ENCODE peak calls at places on chromosomes 2 and 18, in four cellular contexts. K is right cardiac atrium, T is NAMALWA, I is skeletal muscle cell. C is an unnamed sample.

GRCh38 chr18:56315363-56315762 is 323.0 kb downstream of the TXNL1 start:
- DNase-seq in K (no peak), T (no peak), I (no peak), C (no peak)

GRCh38 chr18:23281626-23282436 is 146.5 kb downstream of the CABLES1 start:
- DNase-seq in K (no peak), T (no peak), I (no peak), C (no peak)

GRCh38 chr2:8851811-8852560 is 14.6 kb upstream of the KIDINS220 start:
- DNase-seq in K (no peak), T (no peak), I (no peak), C (no peak)

GRCh38 chr2:127428815-127429109 is 10.5 kb downstream of the PROC start:
- DNase-seq in K (no peak), T (no peak), I (no peak), C (no peak)

GRCh38 chr2:85718006-85718391 is 23.8 kb downstream of the GNLY start:
- DNase-seq in K (no peak), T (no peak), I (no peak), C (peak; percentile 41)

GRCh38 chr2:37671013-37671815 is at the start of gene CDC42EP3:
- DNase-seq in K (peak; percentile 86), T (peak; percentile 55), I (no peak), C (no peak)

GRCh38 chr2:238727585-238728321 is 120.1 kb upstream of the TWIST2 start:
- DNase-seq in K (peak; percentile 63), T (no peak), I (peak; percentile 73), C (no peak)

GRCh38 chr2:48250943-48251342 is 279.0 kb upstream of the STON1 start:
- DNase-seq in K (no peak), T (no peak), I (peak; percentile 39), C (peak; percentile 92)

GRCh38 chr2:47079515-47080412 is 75.3 kb downstream of the STPG4 start:
- DNase-seq in K (no peak), T (no peak), I (no peak), C (no peak)

GRCh38 chr2:1366546-1367134 is 46.6 kb upstream of the TPO start:
- DNase-seq in K (peak; percentile 83), T (no peak), I (no peak), C (no peak)

GRCh38 chr18:34611904-34612303 is 98.2 kb upstream of the DTNA start:
- DNase-seq in K (peak; percentile 45), T (no peak), I (no peak), C (no peak)

GRCh38 chr2:204664708-204665121 is 119.4 kb downstream of the PARD3B start:
- DNase-seq in K (no peak), T (no peak), I (no peak), C (no peak)

C was measured in MV-4-11.